ENCODE peak calls at places on chromosome 13, in five cellular contexts. M is endodermal cell, R is fibroblast of lung, I is AG10803, K is cardiac muscle cell. W is an unnamed sample.

GRCh38 chr13:79079351-79079839 is 326.7 kb downstream of the RBM26 start:
- DNase-seq in M (peak; percentile 52), R (no peak), I (no peak), K (no peak), W (no peak)

GRCh38 chr13:40052954-40053353 is 397.5 kb downstream of the COG6 start:
- DNase-seq in M (no peak), R (no peak), I (no peak), K (no peak), W (no peak)

GRCh38 chr13:60509601-60510386 is 112.8 kb downstream of the TDRD3 start:
- DNase-seq in M (no peak), R (peak; percentile 40), I (peak; percentile 14), K (peak; percentile 2), W (peak; percentile 7)

GRCh38 chr13:43686557-43686956 is 100.2 kb downstream of the ENOX1 start:
- DNase-seq in M (no peak), R (peak; percentile 80), I (peak; percentile 83), K (peak; percentile 71), W (peak; percentile 98)

GRCh38 chr13:36706755-36707154 is 32.9 kb downstream of the SERTM1 start:
- DNase-seq in M (no peak), R (peak; percentile 98), I (peak; percentile 75), K (peak; percentile 36), W (peak; percentile 68)

GRCh38 chr13:20492036-20492435 is 33.6 kb downstream of the CRYL1 start:
- DNase-seq in M (no peak), R (peak; percentile 14), I (no peak), K (no peak), W (no peak)

GRCh38 chr13:34411881-34412280 is 530.2 kb upstream of the NBEA start:
- DNase-seq in M (no peak), R (no peak), I (no peak), K (no peak), W (no peak)

GRCh38 chr13:35789335-35790166 is 313.1 kb upstream of the MAB21L1 start:
- DNase-seq in M (no peak), R (peak; percentile 43), I (peak; percentile 70), K (peak; percentile 66), W (peak; percentile 71)

GRCh38 chr13:37138169-37138568 is 32.7 kb upstream of the CSNK1A1L start:
- DNase-seq in M (peak; percentile 56), R (no peak), I (peak; percentile 27), K (peak; percentile 59), W (peak; percentile 67)

GRCh38 chr13:110925023-110925608 is 10.2 kb upstream of the ANKRD10 start:
- DNase-seq in M (peak; percentile 74), R (no peak), I (no peak), K (peak; percentile 22), W (no peak)

GRCh38 chr13:32791545-32792172 is 205.4 kb downstream of the PDS5B start:
- DNase-seq in M (no peak), R (no peak), I (peak; percentile 1), K (no peak), W (no peak)

GRCh38 chr13:98089246-98089645 is 53.6 kb upstream of the FARP1 start:
- DNase-seq in M (no peak), R (peak; percentile 88), I (peak; percentile 90), K (peak; percentile 17), W (peak; percentile 94)

GRCh38 chr13:19601749-19602725 is 31.4 kb upstream of the MPHOSPH8 start:
- DNase-seq in M (peak; percentile 89), R (peak; percentile 54), I (peak; percentile 27), K (peak; percentile 65), W (peak; percentile 36)

GRCh38 chr13:111469916-111470506 is 149.6 kb downstream of the TEX29 start:
- DNase-seq in M (no peak), R (no peak), I (no peak), K (no peak), W (no peak)

GRCh38 chr13:39106216-39106995 is 68.2 kb downstream of the NHLRC3 start:
- DNase-seq in M (no peak), R (no peak), I (no peak), K (no peak), W (no peak)

GRCh38 chr13:110027470-110028240 is 241.3 kb upstream of the IRS2 start:
- DNase-seq in M (no peak), R (no peak), I (no peak), K (no peak), W (no peak)

GRCh38 chr13:53379485-53379884 is 350.9 kb downstream of the OLFM4 start:
- DNase-seq in M (no peak), R (no peak), I (no peak), K (no peak), W (no peak)

GRCh38 chr13:111622051-111622531 is 301.6 kb downstream of the TEX29 start:
- DNase-seq in M (peak; percentile 55), R (no peak), I (no peak), K (no peak), W (no peak)

GRCh38 chr13:82905071-82905470 is 977.2 kb downstream of the SLITRK1 start:
- DNase-seq in M (no peak), R (no peak), I (no peak), K (no peak), W (no peak)

GRCh38 chr13:95471960-95472359 is 80.6 kb upstream of the CLDN10 start:
- DNase-seq in M (no peak), R (no peak), I (no peak), K (no peak), W (no peak)

GRCh38 chr13:44575741-44576395 is at the start of gene TSC22D1:
- DNase-seq in M (peak; percentile 81), R (peak; percentile 66), I (peak; percentile 53), K (peak; percentile 66), W (peak; percentile 62)

GRCh38 chr13:42048323-42048624 is 174 bp upstream of the DGKH start:
- DNase-seq in M (no peak), R (peak; percentile 11), I (no peak), K (no peak), W (no peak)

GRCh38 chr13:24670927-24671326 is 9.3 kb upstream of the ATP12A start:
- DNase-seq in M (peak; percentile 87), R (peak; percentile 20), I (no peak), K (peak; percentile 23), W (peak; percentile 11)
- TF ChIP-seq CTCF in M (peak; percentile 71), R (no peak), I (peak; percentile 47), K (no peak), W (no peak)

GRCh38 chr13:75446874-75447273 is 35.1 kb downstream of the TBC1D4 start:
- DNase-seq in M (no peak), R (no peak), I (no peak), K (no peak), W (no peak)

GRCh38 chr13:75443356-75443958 is 38.5 kb downstream of the TBC1D4 start:
- DNase-seq in M (no peak), R (no peak), I (no peak), K (no peak), W (no peak)

GRCh38 chr13:75447493-75447892 is 34.5 kb downstream of the TBC1D4 start:
- DNase-seq in M (no peak), R (no peak), I (no peak), K (no peak), W (no peak)

GRCh38 chr13:75444016-75444415 is 38.0 kb downstream of the TBC1D4 start:
- DNase-seq in M (no peak), R (no peak), I (no peak), K (no peak), W (no peak)

DNA sequence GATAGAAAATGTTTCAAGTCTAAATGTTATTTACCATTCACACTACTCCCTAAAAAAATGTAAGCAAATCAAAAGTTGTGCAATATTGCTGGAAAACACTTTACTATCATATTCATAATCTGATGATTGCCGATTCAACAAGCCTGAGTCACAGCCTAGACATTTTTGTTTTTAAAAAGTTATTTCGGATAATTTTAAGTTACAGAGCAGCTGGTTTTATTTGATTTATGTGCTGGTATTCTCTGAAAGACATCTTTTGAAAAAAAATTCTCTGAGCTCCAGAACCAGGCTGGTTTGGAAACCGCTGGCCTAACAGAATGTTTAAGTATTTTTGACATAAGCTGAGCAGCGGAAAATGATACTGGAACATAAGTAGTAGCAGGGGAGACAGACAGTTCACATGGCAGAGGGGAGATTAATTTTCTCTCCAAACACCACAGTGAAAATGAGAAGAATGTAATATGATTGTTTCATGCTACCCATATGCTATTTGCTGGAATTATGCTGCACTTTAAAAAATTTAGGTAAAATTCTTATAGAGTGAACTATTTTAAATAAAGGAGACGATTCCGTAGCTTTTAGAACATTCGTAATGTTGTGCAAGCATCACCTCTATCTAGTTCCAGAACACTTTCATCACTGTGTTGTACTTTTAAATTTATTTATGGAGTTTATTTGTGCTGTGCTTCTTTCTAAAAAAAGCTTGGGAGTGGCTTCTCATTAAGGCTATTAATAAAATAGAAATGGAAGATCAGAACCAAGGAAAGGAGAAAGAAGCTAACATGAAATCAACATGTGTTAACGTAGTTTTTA is 36.0 kb downstream of the TBC1D4 start:
- DNase-seq in M (no peak), R (no peak), I (peak; percentile 52), K (peak; percentile 60), W (peak; percentile 56)
- H3K4me3 ChIP-seq in M (no peak overlapping the region), R (peak overlapping the region; percentile 34), I (peak overlapping the region; percentile 32), K (no peak overlapping the region), W (peak overlapping the region; percentile 37)

GRCh38 chr13:102484329-102484728 is 82.5 kb upstream of the FGF14 start:
- DNase-seq in M (no peak), R (peak; percentile 2), I (no peak), K (no peak), W (peak; percentile 3)
- TF ChIP-seq CTCF in M (peak; percentile 59), R (peak; percentile 48), I (no peak), K (no peak), W (no peak)

GRCh38 chr13:45681101-45681500 is 21.0 kb upstream of the CBY2 start:
- DNase-seq in M (no peak), R (peak; percentile 14), I (peak; percentile 87), K (no peak), W (no peak)

GRCh38 chr13:45682494-45683008 is 19.6 kb upstream of the CBY2 start:
- DNase-seq in M (no peak), R (no peak), I (no peak), K (no peak), W (no peak)

GRCh38 chr13:45678282-45678681 is 23.8 kb upstream of the CBY2 start:
- DNase-seq in M (peak; percentile 54), R (peak; percentile 19), I (no peak), K (no peak), W (no peak)

DNA sequence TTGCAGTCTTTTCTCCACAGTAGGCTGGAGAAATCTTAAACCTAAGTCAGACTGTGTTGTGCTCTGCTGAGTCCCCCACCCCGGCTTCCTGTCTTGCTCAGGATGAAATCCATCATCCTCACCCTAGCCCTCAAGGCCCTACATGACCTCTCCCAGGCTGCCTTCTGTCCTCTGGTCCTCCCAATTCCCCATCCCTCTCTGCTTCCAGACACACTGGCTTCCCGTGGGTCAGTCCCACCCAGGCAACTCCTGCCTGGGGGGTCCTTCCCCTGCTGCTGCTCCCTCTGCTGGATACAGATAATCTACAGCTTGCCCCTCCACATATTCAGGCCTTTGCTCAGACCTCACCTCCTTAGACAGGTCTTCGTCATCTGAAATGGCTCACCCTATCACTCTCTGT is 18.4 kb upstream of the CBY2 start:
- DNase-seq in M (peak; percentile 58), R (no peak), I (no peak), K (no peak), W (no peak)
- H3K4me3 ChIP-seq in M (no peak overlapping the region), R (no peak overlapping the region), I (no peak overlapping the region), K (no peak overlapping the region), W (no peak overlapping the region)